ENCODE peak calls at places on chromosomes 3 and 15, in five cellular contexts. U, K, Y, F and P are unnamed samples.

GRCh38 chr15:58046467-58046866 is 19.0 kb downstream of the ALDH1A2 start:
- DNase-seq in U (no peak), K (no peak), Y (no peak), F (no peak), P (no peak)

GRCh38 chr3:139301183-139301582 is 42.6 kb upstream of the MRPS22 start:
- DNase-seq in U (no peak), K (peak; percentile 48), Y (no peak), F (no peak), P (no peak)

GRCh38 chr15:73982251-73982962 is 9.7 kb downstream of the STOML1 start:
- DNase-seq in U (no peak), K (no peak), Y (no peak), F (no peak), P (no peak)

GRCh38 chr3:188233320-188233719 is 79.4 kb downstream of the LPP start:
- DNase-seq in U (no peak), K (no peak), Y (no peak), F (no peak), P (no peak)

GRCh38 chr3:185733980-185734724 is 90.7 kb downstream of the IGF2BP2 start:
- DNase-seq in U (peak; percentile 71), K (peak; percentile 87), Y (no peak), F (peak; percentile 83), P (peak; percentile 49)

GRCh38 chr3:112061152-112061551 is 25.0 kb upstream of the C3orf52 start:
- DNase-seq in U (no peak), K (no peak), Y (no peak), F (no peak), P (no peak)

GRCh38 chr3:44833394-44833793 is 28.3 kb upstream of the TMEM42 start:
- DNase-seq in U (no peak), K (no peak), Y (no peak), F (no peak), P (no peak)

GRCh38 chr3:143608966-143609365 is 239.3 kb downstream of the SLC9A9 start:
- DNase-seq in U (no peak), K (no peak), Y (no peak), F (no peak), P (no peak)

GRCh38 chr3:39882111-39882510 is 72.7 kb downstream of the MYRIP start:
- DNase-seq in U (no peak), K (no peak), Y (no peak), F (no peak), P (no peak)

GRCh38 chr3:136955813-136956212 is 2.0 kb upstream of the IL20RB start:
- DNase-seq in U (peak; percentile 26), K (peak; percentile 22), Y (no peak), F (peak; percentile 77), P (no peak)

GRCh38 chr15:68499620-68500312 is 67.8 kb upstream of the ITGA11 start:
- DNase-seq in U (no peak), K (no peak), Y (no peak), F (no peak), P (no peak)

GRCh38 chr15:67997996-67998395 is 56.1 kb upstream of the PIAS1 start:
- DNase-seq in U (peak; percentile 47), K (peak; percentile 49), Y (no peak), F (no peak), P (no peak)

GRCh38 chr3:196688349-196688748 is 23.7 kb downstream of the CEP19 start:
- DNase-seq in U (no peak), K (no peak), Y (no peak), F (no peak), P (peak; percentile 93)

GRCh38 chr3:32246079-32246675 is 7.7 kb downstream of the CMTM8 start:
- DNase-seq in U (no peak), K (no peak), Y (no peak), F (no peak), P (no peak)

GRCh38 chr15:80594091-80594889 is 100.8 kb upstream of the ABHD17C start:
- DNase-seq in U (no peak), K (no peak), Y (no peak), F (no peak), P (no peak)

GRCh38 chr3:4680227-4680691 is 187.1 kb downstream of the ITPR1 start:
- DNase-seq in U (no peak), K (no peak), Y (no peak), F (no peak), P (no peak)

GRCh38 chr3:184737641-184738518 is 26.0 kb upstream of the MAGEF1 start:
- DNase-seq in U (no peak), K (no peak), Y (no peak), F (no peak), P (no peak)

GRCh38 chr15:40766906-40767837 is 2.6 kb upstream of the C15orf62 start:
- DNase-seq in U (no peak), K (no peak), Y (no peak), F (no peak), P (no peak)

GRCh38 chr3:55574671-55575070 is 87.6 kb upstream of the WNT5A start:
- DNase-seq in U (no peak), K (no peak), Y (no peak), F (no peak), P (no peak)

GRCh38 chr3:185693985-185694675 is 108.0 kb downstream of the SENP2 start:
- DNase-seq in U (no peak), K (no peak), Y (no peak), F (no peak), P (no peak)

GRCh38 chr15:70433583-70434288 is 329.6 kb downstream of the UACA start:
- DNase-seq in U (no peak), K (no peak), Y (no peak), F (no peak), P (no peak)

GRCh38 chr15:82538961-82539689 is 1.1 kb downstream of the RPS17 start:
- DNase-seq in U (no peak), K (peak; percentile 34), Y (no peak), F (no peak), P (no peak)

GRCh38 chr3:8518138-8518537 is 16.5 kb downstream of the LMCD1 start:
- DNase-seq in U (no peak), K (no peak), Y (no peak), F (no peak), P (no peak)

GRCh38 chr3:149977391-149977790 is 6.7 kb upstream of the PFN2 start:
- DNase-seq in U (no peak), K (no peak), Y (no peak), F (no peak), P (no peak)

GRCh38 chr3:13067778-13068177 is 5.5 kb downstream of the IQSEC1 start:
- DNase-seq in U (no peak), K (no peak), Y (no peak), F (no peak), P (no peak)

GRCh38 chr3:13070622-13071021 is 2.6 kb downstream of the IQSEC1 start:
- DNase-seq in U (no peak), K (no peak), Y (no peak), F (no peak), P (no peak)

GRCh38 chr3:13069495-13069894 is 3.7 kb downstream of the IQSEC1 start:
- DNase-seq in U (no peak), K (no peak), Y (peak; percentile 42), F (no peak), P (peak; percentile 7)

GRCh38 chr3:13066236-13066635 is 7.0 kb downstream of the IQSEC1 start:
- DNase-seq in U (no peak), K (no peak), Y (no peak), F (no peak), P (no peak)

GRCh38 chr3:13068269-13069010 is 4.8 kb downstream of the IQSEC1 start:
- DNase-seq in U (no peak), K (no peak), Y (no peak), F (no peak), P (no peak)
- TF ChIP-seq REST in U (no peak), K (no peak), Y (no peak), F (no peak), P (no peak)

DNA sequence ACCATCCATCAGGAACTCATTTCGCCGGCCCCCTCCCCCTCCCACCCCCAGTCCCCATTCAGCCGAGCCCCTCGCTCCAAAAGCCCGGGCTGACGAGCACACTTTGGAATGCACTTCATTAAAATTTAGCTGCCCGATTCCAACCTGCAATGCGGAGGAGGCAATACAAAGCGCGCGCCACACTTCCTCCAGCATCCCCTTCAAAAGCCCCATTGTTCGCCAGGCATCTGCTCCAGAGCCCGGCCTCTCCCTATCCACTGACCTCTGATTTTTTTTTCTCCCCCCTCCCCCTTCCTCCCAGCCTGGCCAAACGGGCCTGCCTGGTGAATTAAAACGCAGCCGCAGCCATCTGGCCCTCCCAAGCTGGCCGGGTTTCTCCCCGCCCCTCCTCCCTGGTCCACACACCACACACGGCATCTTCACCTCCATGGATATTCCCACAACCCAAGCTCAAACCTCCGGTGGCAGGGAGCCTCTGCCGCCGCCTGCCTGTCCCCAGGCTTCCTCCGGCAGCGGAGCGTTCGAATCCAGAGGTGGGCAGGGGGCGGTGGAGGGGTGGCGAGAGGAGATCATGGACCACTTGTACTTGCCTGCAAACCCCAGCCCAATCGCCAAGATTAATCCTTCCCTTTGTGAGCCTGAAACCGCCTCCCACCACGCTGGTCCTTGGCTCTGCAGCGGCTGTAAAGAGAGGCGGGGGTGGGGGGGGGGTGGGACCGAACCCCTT is 441.3 kb downstream of the MAGI1 start:
- DNase-seq in U (no peak), K (no peak), Y (no peak), F (no peak), P (no peak)
- TF ChIP-seq REST in U (no peak), K (no peak), Y (no peak), F (no peak), P (no peak)

GRCh38 chr3:189806171-189806951 is 175.2 kb downstream of the TP63 start:
- DNase-seq in U (no peak), K (no peak), Y (no peak), F (no peak), P (no peak)
- TF ChIP-seq REST in U (no peak), K (no peak), Y (no peak), F (no peak), P (no peak)

GRCh38 chr15:89749951-89750559 is 994 bp downstream of the MESP1 start:
- DNase-seq in U (no peak), K (no peak), Y (no peak), F (no peak), P (no peak)
- TF ChIP-seq REST in U (no peak), K (no peak), Y (no peak), F (no peak), P (no peak)

DNA sequence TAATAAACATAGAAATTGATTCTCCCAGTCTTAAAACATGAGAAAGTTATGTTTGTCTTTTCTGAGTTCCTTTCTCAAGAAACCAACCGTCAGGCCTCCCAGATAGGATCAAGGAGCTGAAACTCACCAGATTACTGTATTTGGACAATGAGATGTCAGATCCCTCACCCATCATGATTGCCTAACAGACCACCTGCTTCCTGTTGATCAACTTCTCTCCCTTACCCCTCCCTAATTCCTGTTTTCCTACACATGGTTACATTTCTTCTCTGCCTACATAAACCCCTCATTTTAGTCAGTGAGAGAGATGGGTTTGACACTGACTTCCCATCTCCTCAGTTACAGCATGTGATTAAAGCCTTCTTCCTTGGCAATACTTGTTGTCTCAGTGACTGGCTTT is 917.5 kb downstream of the FHIT start:
- DNase-seq in U (no peak), K (peak; percentile 20), Y (no peak), F (no peak), P (peak; percentile 38)
- TF ChIP-seq REST in U (no peak), K (no peak), Y (no peak), F (no peak), P (no peak)

GRCh38 chr15:62254137-62254934 is 89.3 kb upstream of the C2CD4B start:
- DNase-seq in U (peak; percentile 56), K (peak; percentile 66), Y (no peak), F (peak; percentile 49), P (peak; percentile 6)
- TF ChIP-seq REST in U (no peak), K (no peak), Y (no peak), F (no peak), P (no peak)